ENCODE peak calls at places on chromosomes 2 and 18, in ten cellular contexts. One of them, this sample, is unnamed.

GRCh38 chr2:170714156-170715061 is 728 bp upstream of the SP5 start:
- DNase-seq in CD8-positive, alpha-beta memory T cell: no peak
- DNase-seq in esophagus squamous epithelium: no peak
- DNase-seq in colonic mucosa: peak; percentile 51
- DNase-seq in SK-N-SH: peak; percentile 58
- DNase-seq in lower lobe of right lung: peak; percentile 70
- DNase-seq in astrocyte: no peak
- DNase-seq in body of pancreas: peak; percentile 77
- DNase-seq in left ventricle myocardium inferior: peak; percentile 17
- DNase-seq in fibroblast of lung: no peak
- DNase-seq in this sample: peak; percentile 77

GRCh38 chr2:176583530-176584101 is 314.4 kb downstream of the MTX2 start:
- DNase-seq in esophagus squamous epithelium: no peak
- DNase-seq in colonic mucosa: no peak
- DNase-seq in fibroblast of lung: peak; percentile 84
- DNase-seq in left ventricle myocardium inferior: no peak
- DNase-seq in SK-N-SH: no peak
- DNase-seq in CD8-positive, alpha-beta memory T cell: no peak
- DNase-seq in body of pancreas: no peak
- DNase-seq in astrocyte: peak; percentile 77
- DNase-seq in lower lobe of right lung: no peak
- DNase-seq in this sample: no peak

GRCh38 chr18:45805551-45805950 is 19.9 kb upstream of the SIGLEC15 start:
- DNase-seq in CD8-positive, alpha-beta memory T cell: no peak
- DNase-seq in left ventricle myocardium inferior: no peak
- DNase-seq in fibroblast of lung: no peak
- DNase-seq in esophagus squamous epithelium: no peak
- DNase-seq in body of pancreas: no peak
- DNase-seq in colonic mucosa: no peak
- DNase-seq in SK-N-SH: no peak
- DNase-seq in lower lobe of right lung: no peak
- DNase-seq in astrocyte: no peak
- DNase-seq in this sample: no peak

GRCh38 chr18:23281626-23282436 is 146.5 kb downstream of the CABLES1 start:
- DNase-seq in CD8-positive, alpha-beta memory T cell: no peak
- DNase-seq in SK-N-SH: peak; percentile 41
- DNase-seq in colonic mucosa: peak; percentile 39
- DNase-seq in left ventricle myocardium inferior: no peak
- DNase-seq in esophagus squamous epithelium: no peak
- DNase-seq in fibroblast of lung: peak; percentile 61
- DNase-seq in lower lobe of right lung: no peak
- DNase-seq in astrocyte: no peak
- DNase-seq in body of pancreas: no peak
- DNase-seq in this sample: no peak

GRCh38 chr2:157901325-157901724 is 25.2 kb upstream of the ACVR1 start:
- DNase-seq in body of pancreas: no peak
- DNase-seq in left ventricle myocardium inferior: no peak
- DNase-seq in astrocyte: no peak
- DNase-seq in lower lobe of right lung: no peak
- DNase-seq in esophagus squamous epithelium: no peak
- DNase-seq in colonic mucosa: no peak
- DNase-seq in fibroblast of lung: no peak
- DNase-seq in SK-N-SH: no peak
- DNase-seq in CD8-positive, alpha-beta memory T cell: no peak
- DNase-seq in this sample: no peak

GRCh38 chr2:46977899-46978298 is 62.3 kb upstream of the MCFD2 start:
- DNase-seq in left ventricle myocardium inferior: no peak
- DNase-seq in body of pancreas: no peak
- DNase-seq in astrocyte: no peak
- DNase-seq in SK-N-SH: no peak
- DNase-seq in fibroblast of lung: no peak
- DNase-seq in CD8-positive, alpha-beta memory T cell: no peak
- DNase-seq in lower lobe of right lung: peak; percentile 67
- DNase-seq in esophagus squamous epithelium: no peak
- DNase-seq in colonic mucosa: no peak
- DNase-seq in this sample: no peak

GRCh38 chr18:65016631-65017371 is 734.0 kb upstream of the CDH7 start:
- DNase-seq in left ventricle myocardium inferior: no peak
- DNase-seq in esophagus squamous epithelium: no peak
- DNase-seq in body of pancreas: no peak
- DNase-seq in astrocyte: no peak
- DNase-seq in fibroblast of lung: no peak
- DNase-seq in colonic mucosa: no peak
- DNase-seq in SK-N-SH: no peak
- DNase-seq in lower lobe of right lung: no peak
- DNase-seq in CD8-positive, alpha-beta memory T cell: no peak
- DNase-seq in this sample: peak; percentile 38

GRCh38 chr2:73850009-73850408 is 21.2 kb downstream of the STAMBP start:
- DNase-seq in esophagus squamous epithelium: no peak
- DNase-seq in lower lobe of right lung: no peak
- DNase-seq in colonic mucosa: no peak
- DNase-seq in fibroblast of lung: no peak
- DNase-seq in left ventricle myocardium inferior: no peak
- DNase-seq in SK-N-SH: no peak
- DNase-seq in body of pancreas: no peak
- DNase-seq in CD8-positive, alpha-beta memory T cell: no peak
- DNase-seq in astrocyte: no peak
- DNase-seq in this sample: no peak

GRCh38 chr2:41710944-41711343 is 336.9 kb upstream of the PKDCC start:
- DNase-seq in esophagus squamous epithelium: no peak
- DNase-seq in lower lobe of right lung: no peak
- DNase-seq in left ventricle myocardium inferior: no peak
- DNase-seq in colonic mucosa: no peak
- DNase-seq in body of pancreas: no peak
- DNase-seq in SK-N-SH: no peak
- DNase-seq in astrocyte: no peak
- DNase-seq in CD8-positive, alpha-beta memory T cell: no peak
- DNase-seq in fibroblast of lung: no peak
- DNase-seq in this sample: no peak

GRCh38 chr2:196244516-196244915 is 73.1 kb upstream of the STK17B start:
- DNase-seq in lower lobe of right lung: no peak
- DNase-seq in left ventricle myocardium inferior: no peak
- DNase-seq in CD8-positive, alpha-beta memory T cell: no peak
- DNase-seq in SK-N-SH: no peak
- DNase-seq in body of pancreas: no peak
- DNase-seq in esophagus squamous epithelium: no peak
- DNase-seq in colonic mucosa: no peak
- DNase-seq in fibroblast of lung: no peak
- DNase-seq in astrocyte: no peak
- DNase-seq in this sample: no peak

GRCh38 chr2:196242131-196242620 is 70.8 kb upstream of the STK17B start:
- DNase-seq in colonic mucosa: no peak
- DNase-seq in body of pancreas: no peak
- DNase-seq in CD8-positive, alpha-beta memory T cell: no peak
- DNase-seq in fibroblast of lung: peak; percentile 71
- DNase-seq in astrocyte: peak; percentile 52
- DNase-seq in esophagus squamous epithelium: no peak
- DNase-seq in left ventricle myocardium inferior: peak; percentile 20
- DNase-seq in SK-N-SH: no peak
- DNase-seq in lower lobe of right lung: peak; percentile 53
- DNase-seq in this sample: no peak

GRCh38 chr2:196238836-196239380 is 67.5 kb upstream of the STK17B start:
- DNase-seq in esophagus squamous epithelium: no peak
- DNase-seq in colonic mucosa: no peak
- DNase-seq in fibroblast of lung: peak; percentile 77
- DNase-seq in SK-N-SH: no peak
- DNase-seq in left ventricle myocardium inferior: no peak
- DNase-seq in astrocyte: peak; percentile 73
- DNase-seq in body of pancreas: no peak
- DNase-seq in CD8-positive, alpha-beta memory T cell: no peak
- DNase-seq in lower lobe of right lung: no peak
- DNase-seq in this sample: no peak

GRCh38 chr2:196241175-196241574 is 69.8 kb upstream of the STK17B start:
- DNase-seq in astrocyte: no peak
- DNase-seq in SK-N-SH: no peak
- DNase-seq in body of pancreas: no peak
- DNase-seq in left ventricle myocardium inferior: no peak
- DNase-seq in lower lobe of right lung: no peak
- DNase-seq in colonic mucosa: no peak
- DNase-seq in CD8-positive, alpha-beta memory T cell: no peak
- DNase-seq in fibroblast of lung: no peak
- DNase-seq in esophagus squamous epithelium: no peak
- DNase-seq in this sample: no peak

DNA sequence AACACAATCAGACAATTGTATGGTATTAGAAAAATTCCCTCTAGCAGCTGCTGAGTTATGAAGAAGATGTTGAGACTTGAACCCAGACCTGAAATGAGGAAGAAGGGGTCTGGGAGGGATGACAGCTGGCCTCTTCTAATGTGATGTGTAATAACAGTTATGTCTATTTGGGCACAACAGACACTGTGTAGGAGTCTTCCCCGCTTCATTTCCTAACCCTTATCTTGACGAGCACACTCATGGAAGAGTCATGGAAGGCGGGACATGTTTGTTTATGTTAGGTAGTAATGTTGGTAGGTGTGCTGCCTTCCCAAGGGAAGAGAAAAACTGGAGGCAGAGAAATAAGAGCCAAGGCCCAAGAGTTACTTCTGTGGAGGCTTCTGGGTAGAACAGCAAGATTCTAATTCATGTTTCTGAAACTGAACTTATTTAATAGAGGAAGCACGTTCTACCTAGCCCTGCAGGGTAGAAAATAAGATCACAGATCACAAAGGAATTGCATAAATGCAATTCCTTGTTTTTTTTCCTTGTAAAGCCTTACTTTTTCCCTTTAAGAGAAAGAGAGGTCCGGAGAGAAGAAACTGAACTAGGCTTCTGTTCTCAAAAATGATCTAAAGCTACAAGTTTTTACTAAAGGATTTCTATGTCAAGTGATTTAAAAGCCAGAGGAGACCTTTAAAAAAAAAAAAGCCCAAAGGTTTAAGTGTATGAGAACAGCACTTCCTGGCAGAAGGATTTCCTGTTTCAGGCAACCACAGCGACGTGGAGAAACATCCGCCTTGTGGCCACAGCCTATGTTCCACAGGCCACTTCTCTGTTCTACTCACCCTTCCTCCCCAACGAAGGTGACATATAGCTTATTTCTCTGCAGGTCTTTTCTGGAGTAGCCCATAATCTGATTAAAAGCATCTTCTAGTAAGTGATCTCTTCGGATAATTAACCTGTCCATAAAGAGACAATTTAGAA is 68.5 kb upstream of the STK17B start:
- DNase-seq in lower lobe of right lung: peak; percentile 88
- DNase-seq in colonic mucosa: peak; percentile 59
- DNase-seq in body of pancreas: peak; percentile 37
- DNase-seq in left ventricle myocardium inferior: peak; percentile 52
- DNase-seq in CD8-positive, alpha-beta memory T cell: peak; percentile 64
- DNase-seq in SK-N-SH: no peak
- DNase-seq in astrocyte: peak; percentile 80
- DNase-seq in fibroblast of lung: peak; percentile 86
- DNase-seq in esophagus squamous epithelium: peak; percentile 19
- DNase-seq in this sample: peak; percentile 60
- H3K4me3 ChIP-seq in lower lobe of right lung: no peak overlapping the region
- H3K4me3 ChIP-seq in colonic mucosa: no peak overlapping the region
- H3K4me3 ChIP-seq in body of pancreas: no peak overlapping the region
- H3K4me3 ChIP-seq in left ventricle myocardium inferior: peak overlapping the region; percentile 21
- H3K4me3 ChIP-seq in CD8-positive, alpha-beta memory T cell: peak overlapping the region; percentile 40
- H3K4me3 ChIP-seq in SK-N-SH: no peak overlapping the region
- H3K4me3 ChIP-seq in astrocyte: no peak overlapping the region
- H3K4me3 ChIP-seq in fibroblast of lung: no peak overlapping the region
- H3K4me3 ChIP-seq in esophagus squamous epithelium: no peak overlapping the region
- H3K4me3 ChIP-seq in this sample: no peak overlapping the region

GRCh38 chr2:239751719-239752355 is 273.3 kb downstream of the NDUFA10 start:
- DNase-seq in left ventricle myocardium inferior: peak; percentile 31
- DNase-seq in colonic mucosa: peak; percentile 21
- DNase-seq in fibroblast of lung: peak; percentile 7
- DNase-seq in CD8-positive, alpha-beta memory T cell: no peak
- DNase-seq in body of pancreas: no peak
- DNase-seq in lower lobe of right lung: peak; percentile 68
- DNase-seq in SK-N-SH: no peak
- DNase-seq in esophagus squamous epithelium: no peak
- DNase-seq in astrocyte: no peak
- DNase-seq in this sample: no peak
- H3K4me1 ChIP-seq in left ventricle myocardium inferior: no peaks in the 10 kb centered on the region
- H3K4me1 ChIP-seq in colonic mucosa: no peaks in the 10 kb centered on the region
- H3K4me1 ChIP-seq in fibroblast of lung: no peaks in the 10 kb centered on the region
- H3K4me1 ChIP-seq in CD8-positive, alpha-beta memory T cell: peaks cover 13% of the 10 kb centered on the region
- H3K4me1 ChIP-seq in body of pancreas: no peaks in the 10 kb centered on the region
- H3K4me1 ChIP-seq in lower lobe of right lung: peaks cover 18% of the 10 kb centered on the region
- H3K4me1 ChIP-seq in SK-N-SH: no peaks in the 10 kb centered on the region
- H3K4me1 ChIP-seq in esophagus squamous epithelium: no peaks in the 10 kb centered on the region
- H3K4me1 ChIP-seq in astrocyte: no peaks in the 10 kb centered on the region
- H3K4me1 ChIP-seq in this sample: no peaks in the 10 kb centered on the region

GRCh38 chr2:232927041-232927792 is 57.2 kb downstream of the SNORC start:
- DNase-seq in esophagus squamous epithelium: no peak
- DNase-seq in lower lobe of right lung: no peak
- DNase-seq in SK-N-SH: peak; percentile 55
- DNase-seq in CD8-positive, alpha-beta memory T cell: no peak
- DNase-seq in body of pancreas: no peak
- DNase-seq in colonic mucosa: peak; percentile 28
- DNase-seq in left ventricle myocardium inferior: no peak
- DNase-seq in astrocyte: no peak
- DNase-seq in fibroblast of lung: peak; percentile 36
- DNase-seq in this sample: no peak
- H3K27me3 ChIP-seq in esophagus squamous epithelium: peaks cover 9% of the 10 kb centered on the region
- H3K27me3 ChIP-seq in lower lobe of right lung: peaks cover 51% of the 10 kb centered on the region
- H3K27me3 ChIP-seq in SK-N-SH: peaks cover 33% of the 10 kb centered on the region
- H3K27me3 ChIP-seq in CD8-positive, alpha-beta memory T cell: peaks cover 18% of the 10 kb centered on the region
- H3K27me3 ChIP-seq in body of pancreas: no peaks in the 10 kb centered on the region
- H3K27me3 ChIP-seq in colonic mucosa: peaks cover 22% of the 10 kb centered on the region
- H3K27me3 ChIP-seq in left ventricle myocardium inferior: peaks cover 98% of the 10 kb centered on the region
- H3K27me3 ChIP-seq in astrocyte: peaks cover 39% of the 10 kb centered on the region
- H3K27me3 ChIP-seq in fibroblast of lung: peaks cover 13% of the 10 kb centered on the region
- H3K27me3 ChIP-seq in this sample: no peaks in the 10 kb centered on the region

GRCh38 chr2:54999182-54999581 is 51.1 kb downstream of the RTN4 start:
- DNase-seq in body of pancreas: no peak
- DNase-seq in lower lobe of right lung: no peak
- DNase-seq in colonic mucosa: no peak
- DNase-seq in left ventricle myocardium inferior: no peak
- DNase-seq in esophagus squamous epithelium: no peak
- DNase-seq in CD8-positive, alpha-beta memory T cell: no peak
- DNase-seq in fibroblast of lung: peak; percentile 85
- DNase-seq in astrocyte: peak; percentile 81
- DNase-seq in SK-N-SH: no peak
- DNase-seq in this sample: no peak
- H3K4me3 ChIP-seq in body of pancreas: no peak overlapping the region
- H3K4me3 ChIP-seq in lower lobe of right lung: no peak overlapping the region
- H3K4me3 ChIP-seq in colonic mucosa: no peak overlapping the region
- H3K4me3 ChIP-seq in left ventricle myocardium inferior: peak overlapping the region; percentile 7
- H3K4me3 ChIP-seq in esophagus squamous epithelium: peak overlapping the region; percentile 13
- H3K4me3 ChIP-seq in CD8-positive, alpha-beta memory T cell: no peak overlapping the region
- H3K4me3 ChIP-seq in fibroblast of lung: peak overlapping the region; percentile 11
- H3K4me3 ChIP-seq in astrocyte: no peak overlapping the region
- H3K4me3 ChIP-seq in SK-N-SH: no peak overlapping the region
- H3K4me3 ChIP-seq in this sample: no peak overlapping the region